ENCODE peak calls at places on chromosomes 4 and X, in seven cellular contexts. S is tibial artery; E is activated CD4-positive, alpha-beta T cell treated with anti-CD3 and anti-CD28 coated beads, Interleukin-2, amount 50 U/mL, for 4 hours; O is NCI-H187; X is uterus; Z is NCI-H1436 treated with DMSO at 0.1 percent for 48 hours; F is HFF-Myc. D is an unnamed sample.

GRCh38 chrX:119062750-119063374 is 9.9 kb upstream of the CT47C1 start:
- DNase-seq in S (no peak), E (no peak), O (no peak), X (no peak), Z (no peak), F (no peak), D (no peak)

GRCh38 chrX:24149346-24150050 is at the start of gene ZFX:
- DNase-seq in S (peak; percentile 75), E (peak; percentile 43), O (no peak), X (peak; percentile 65), Z (no peak), F (no peak), D (no peak)

GRCh38 chr4:111204807-111205206 is 581.9 kb upstream of the PITX2 start:
- DNase-seq in S (no peak), E (no peak), O (no peak), X (no peak), Z (no peak), F (no peak), D (no peak)

GRCh38 chrX:102720237-102721168 is at the start of gene GPRASP3:
- DNase-seq in S (peak; percentile 82), E (peak; percentile 58), O (peak; percentile 82), X (peak; percentile 78), Z (peak; percentile 4), F (no peak), D (peak; percentile 34)

GRCh38 chrX:23435108-23435507 is 100.5 kb downstream of the PTCHD1 start:
- DNase-seq in S (no peak), E (no peak), O (no peak), X (no peak), Z (no peak), F (no peak), D (no peak)

GRCh38 chr4:7206856-7207567 is 14.7 kb downstream of the SORCS2 start:
- DNase-seq in S (peak; percentile 94), E (no peak), O (no peak), X (peak; percentile 88), Z (no peak), F (peak; percentile 32), D (peak; percentile 62)

GRCh38 chrX:5823861-5824260 is 404.8 kb downstream of the NLGN4X start:
- DNase-seq in S (no peak), E (no peak), O (no peak), X (no peak), Z (no peak), F (no peak), D (no peak)

GRCh38 chrX:64975491-64975890 is 759 bp downstream of the ZC4H2 start:
- DNase-seq in S (peak; percentile 57), E (no peak), O (no peak), X (peak; percentile 17), Z (no peak), F (no peak), D (no peak)

GRCh38 chr4:84994280-84994679 is 27.8 kb upstream of the WDFY3 start:
- DNase-seq in S (no peak), E (no peak), O (no peak), X (no peak), Z (no peak), F (no peak), D (no peak)

GRCh38 chr4:48290146-48290772 is 20.6 kb upstream of the TEC start:
- DNase-seq in S (no peak), E (no peak), O (no peak), X (no peak), Z (no peak), F (no peak), D (no peak)

GRCh38 chrX:48490661-48491060 is 14.7 kb downstream of the FTSJ1 start:
- DNase-seq in S (no peak), E (no peak), O (no peak), X (no peak), Z (no peak), F (no peak), D (no peak)

GRCh38 chr4:91837608-91838029 is 466.1 kb upstream of the GRID2 start:
- DNase-seq in S (no peak), E (no peak), O (no peak), X (no peak), Z (no peak), F (no peak), D (no peak)

GRCh38 chr4:158346576-158346975 is 136.3 kb downstream of the TMEM144 start:
- DNase-seq in S (no peak), E (no peak), O (no peak), X (no peak), Z (no peak), F (no peak), D (no peak)

GRCh38 chr4:1056671-1057402 is 45.4 kb downstream of the FGFRL1 start:
- DNase-seq in S (peak; percentile 56), E (no peak), O (no peak), X (peak; percentile 11), Z (no peak), F (no peak), D (no peak)

GRCh38 chrX:46185923-46186810 is 359.1 kb downstream of the ZNF674 start:
- DNase-seq in S (no peak), E (no peak), O (no peak), X (no peak), Z (no peak), F (no peak), D (no peak)

GRCh38 chrX:82141942-82142341 is 940.0 kb downstream of the SH3BGRL start:
- DNase-seq in S (no peak), E (no peak), O (no peak), X (no peak), Z (no peak), F (no peak), D (no peak)

GRCh38 chrX:118978451-118978850 is 4.0 kb downstream of the LONRF3 start:
- DNase-seq in S (no peak), E (no peak), O (no peak), X (no peak), Z (no peak), F (no peak), D (no peak)

GRCh38 chr4:14084598-14084997 is 457.1 kb upstream of the BOD1L1 start:
- DNase-seq in S (no peak), E (no peak), O (no peak), X (no peak), Z (no peak), F (no peak), D (no peak)

GRCh38 chr4:72218953-72219352 is 187.2 kb downstream of the NPFFR2 start:
- DNase-seq in S (no peak), E (no peak), O (no peak), X (no peak), Z (no peak), F (no peak), D (no peak)

GRCh38 chr4:140622333-140622958 is 53.7 kb upstream of the UCP1 start:
- DNase-seq in S (no peak), E (no peak), O (no peak), X (no peak), Z (no peak), F (no peak), D (no peak)

GRCh38 chr4:178090640-178091411 is 648.6 kb upstream of the AGA start:
- DNase-seq in S (no peak), E (no peak), O (no peak), X (no peak), Z (no peak), F (no peak), D (no peak)

GRCh38 chr4:136583567-136583966 is 948.7 kb downstream of the PCDH18 start:
- DNase-seq in S (no peak), E (no peak), O (no peak), X (no peak), Z (no peak), F (no peak), D (no peak)